ENCODE peak calls at places on chromosomes 1 and 21, in eight cellular contexts. B is H9, A is lower lobe of right lung, L is endothelial cell of umbilical vein, D is body of pancreas, G is OCI-LY7, V is transverse colon, Y is sigmoid colon. E is an unnamed sample.
A peak's percentile ranks its signal among the peaks of the same experiment; 100 is the strongest.

GRCh38 chr1:201021333-201022177 is 2.0 kb downstream of the KIF21B start:
- DNase-seq in G (peak; percentile 79), A (no peak), V (peak; percentile 41), Y (no peak), L (no peak), B (peak; percentile 52), D (no peak), E (no peak)

GRCh38 chr1:231970684-231971083 is 344.1 kb downstream of the DISC1 start:
- DNase-seq in B (no peak), Y (no peak), V (no peak), D (peak; percentile 44), G (no peak), A (no peak), L (no peak), E (no peak)

GRCh38 chr1:245195398-245195797 is 40.6 kb downstream of the KIF26B start:
- DNase-seq in A (no peak), B (peak; percentile 54), D (no peak), Y (no peak), G (no peak), V (no peak), L (no peak), E (no peak)

GRCh38 chr1:96206451-96206850 is 515.1 kb upstream of the PTBP2 start:
- DNase-seq in B (no peak), D (no peak), A (no peak), L (no peak), V (no peak), Y (no peak), G (no peak), E (no peak)

GRCh38 chr1:111624382-111624781 is 4.8 kb downstream of the RAP1A start:
- DNase-seq in D (no peak), A (no peak), L (no peak), Y (no peak), V (no peak), B (no peak), G (peak; percentile 37), E (no peak)

GRCh38 chr1:31765041-31765467 is 914 bp upstream of the ADGRB2 start:
- DNase-seq in L (peak; percentile 25), G (peak; percentile 69), V (no peak), D (no peak), A (no peak), B (no peak), Y (no peak), E (no peak)

GRCh38 chr1:242209063-242209462 is 210.2 kb upstream of the MAP1LC3C start:
- DNase-seq in Y (no peak), B (no peak), A (no peak), L (no peak), D (no peak), V (no peak), G (no peak), E (no peak)

GRCh38 chr1:71804140-71804539 is 478.2 kb downstream of the NEGR1 start:
- DNase-seq in L (no peak), G (no peak), Y (no peak), D (peak; percentile 11), V (no peak), B (no peak), A (no peak), E (peak; percentile 6)

GRCh38 chr1:6603424-6603850 is 768 bp upstream of the KLHL21 start:
- DNase-seq in V (peak; percentile 65), D (peak; percentile 68), L (peak; percentile 75), Y (peak; percentile 89), G (no peak), B (peak; percentile 54), A (peak; percentile 61), E (peak; percentile 71)

GRCh38 chr1:167061073-167061464 is 29.1 kb downstream of the GPA33 start:
- DNase-seq in D (no peak), A (no peak), B (no peak), V (no peak), L (no peak), Y (no peak), G (no peak), E (no peak)

GRCh38 chr1:22517936-22518335 is 45.4 kb upstream of the EPHA8 start:
- DNase-seq in D (no peak), L (no peak), V (no peak), A (no peak), B (no peak), Y (no peak), G (no peak), E (no peak)

GRCh38 chr1:9068971-9069323 is 488 bp downstream of the SLC2A5 start:
- DNase-seq in L (no peak), G (peak; percentile 36), A (no peak), D (no peak), V (no peak), B (no peak), Y (no peak), E (no peak)

GRCh38 chr1:208225954-208226937 is 17.9 kb downstream of the PLXNA2 start:
- DNase-seq in V (no peak), D (no peak), G (no peak), Y (no peak), A (no peak), B (no peak), L (no peak), E (no peak)
- TF ChIP-seq CTCF in V (no peak), D (no peak), G (no peak), Y (no peak), A (no peak), B (no peak), L (no peak), E (no peak)

DNA sequence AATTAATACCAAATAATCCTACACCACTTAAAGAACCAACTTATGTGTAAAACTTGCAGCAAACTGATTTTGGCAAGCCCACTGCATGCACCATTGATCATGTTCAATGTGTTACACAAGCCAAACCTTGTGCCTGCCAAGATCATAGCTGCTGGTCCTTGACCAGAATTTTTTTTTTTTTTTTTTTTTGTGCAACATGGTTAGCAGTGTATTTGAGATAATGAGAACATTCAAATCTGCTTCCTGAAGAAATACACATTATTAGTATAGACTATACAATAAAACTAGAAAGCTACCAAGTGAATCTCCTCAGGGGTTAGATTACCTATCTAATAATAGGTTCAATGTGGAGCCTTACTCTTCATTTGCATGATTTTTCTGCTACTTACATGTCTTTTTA is 421.0 kb downstream of the MRPL39 start:
- DNase-seq in B (no peak), V (no peak), A (no peak), L (no peak), D (peak; percentile 3), G (no peak), Y (no peak), E (no peak)
- H3K9me3 ChIP-seq in B (no peaks in the 10 kb centered on the region), V (no peaks in the 10 kb centered on the region), A (no peaks in the 10 kb centered on the region), L (no peaks in the 10 kb centered on the region), D (no peaks in the 10 kb centered on the region), G (peaks cover 17% of the 10 kb centered on the region), Y (no peaks in the 10 kb centered on the region), E (no peaks in the 10 kb centered on the region)

GRCh38 chr1:156903328-156904091 is 10.0 kb downstream of the PEAR1 start:
- DNase-seq in A (peak; percentile 39), Y (no peak), G (no peak), D (no peak), V (no peak), B (no peak), L (no peak), E (no peak)
- H3K27ac ChIP-seq in A (no peak overlapping the region), Y (no peak overlapping the region), G (no peak overlapping the region), D (no peak overlapping the region), V (no peak overlapping the region), B (no peak overlapping the region), L (peak overlapping the region; percentile 11), E (peak overlapping the region; percentile 35)

DNA sequence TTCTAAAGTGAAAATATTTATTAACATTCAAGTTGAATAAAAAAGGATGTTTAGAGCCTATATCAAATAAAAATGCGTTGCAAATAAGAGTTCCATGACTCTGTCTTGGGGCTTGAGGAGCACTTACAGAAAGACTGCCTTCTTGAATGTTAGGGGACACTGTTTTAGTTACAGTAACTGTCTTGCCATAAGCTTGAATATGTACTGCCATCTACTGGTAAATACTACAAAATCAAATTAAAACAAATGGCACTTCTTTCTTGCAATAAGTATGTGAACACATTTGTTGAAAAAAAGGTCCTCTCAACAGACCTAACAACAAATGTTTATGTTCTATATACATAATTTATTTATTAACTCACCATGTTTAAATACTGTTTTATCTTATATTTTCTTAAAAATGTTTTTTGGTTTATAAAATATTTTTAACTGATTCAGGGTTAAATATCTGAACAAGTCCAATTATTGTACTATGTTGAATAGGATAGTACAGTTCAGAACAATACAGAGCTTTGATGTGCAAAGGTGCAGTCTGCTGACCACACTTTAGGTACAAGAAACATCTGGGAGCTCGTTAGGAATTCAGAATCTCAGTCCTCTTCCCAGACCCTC is 199.5 kb downstream of the LRRIQ3 start:
- DNase-seq in D (no peak), B (no peak), V (no peak), A (no peak), Y (no peak), G (peak; percentile 43), L (peak; percentile 38), E (no peak)
- TF ChIP-seq CTCF in D (no peak), B (peak; percentile 71), V (peak; percentile 23), A (peak; percentile 37), Y (peak; percentile 22), G (peak; percentile 76), L (peak; percentile 11), E (no peak)

DNA sequence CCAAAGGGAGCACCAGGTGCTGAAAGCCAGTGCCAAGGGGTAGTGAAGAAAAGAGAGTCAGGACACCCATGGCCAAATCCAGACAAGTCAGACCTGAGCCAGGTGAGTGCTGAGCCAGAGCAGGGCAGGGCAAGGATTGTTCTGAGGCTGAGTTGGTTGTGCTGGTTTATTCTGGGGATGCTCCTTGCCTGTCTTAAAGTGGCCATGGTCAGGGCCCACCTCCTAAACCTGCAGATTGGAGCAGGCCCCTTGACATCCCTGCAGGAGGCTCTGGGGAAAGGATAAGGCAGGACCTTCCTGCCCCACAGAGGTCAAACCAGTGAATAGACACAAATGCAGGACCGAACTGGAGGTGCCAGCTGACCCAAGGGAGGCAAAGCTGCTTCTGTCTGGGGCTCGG is 138.4 kb downstream of the HIVEP3 start:
- DNase-seq in B (no peak), A (no peak), G (no peak), D (no peak), L (no peak), V (no peak), Y (no peak), E (no peak)
- H3K9me3 ChIP-seq in B (no peaks in the 10 kb centered on the region), A (no peaks in the 10 kb centered on the region), G (peaks cover 4% of the 10 kb centered on the region), D (no peaks in the 10 kb centered on the region), L (no peaks in the 10 kb centered on the region), V (no peaks in the 10 kb centered on the region), Y (no peaks in the 10 kb centered on the region), E (no peaks in the 10 kb centered on the region)

GRCh38 chr1:235083589-235084323 is 44.9 kb downstream of the TOMM20 start:
- DNase-seq in D (peak; percentile 90), G (peak; percentile 87), V (peak; percentile 87), B (peak; percentile 88), Y (peak; percentile 94), L (peak; percentile 95), A (peak; percentile 88), E (peak; percentile 87)
- H3K27ac ChIP-seq in D (peak overlapping the region; percentile 84), G (peak overlapping the region; percentile 73), V (peak overlapping the region; percentile 90), B (no peak overlapping the region), Y (peak overlapping the region; percentile 84), L (peak overlapping the region; percentile 90), A (peak overlapping the region; percentile 91), E (peak overlapping the region; percentile 95)

E was measured in heart right ventricle.